ENCODE peak calls at places on chromosome 20, in seven cellular contexts. One of them, this sample, is unnamed.

GRCh38 chr20:50690979-50691584 is at the start of gene RIPOR3:
- DNase-seq in left ventricle myocardium inferior: peak
- DNase-seq in psoas muscle: peak
- DNase-seq in GM20000: no peak
- DNase-seq in nephron progenitor cell: peak
- DNase-seq in astrocyte of the spinal cord: peak
- DNase-seq in HCT116: no peak
- DNase-seq in this sample: no peak

GRCh38 chr20:10947726-10948125 is 273.9 kb upstream of the JAG1 start:
- DNase-seq in left ventricle myocardium inferior: no peak
- DNase-seq in psoas muscle: no peak
- DNase-seq in GM20000: no peak
- DNase-seq in nephron progenitor cell: no peak
- DNase-seq in astrocyte of the spinal cord: no peak
- DNase-seq in HCT116: no peak
- DNase-seq in this sample: no peak

GRCh38 chr20:54340667-54341081 is 132.8 kb downstream of the PFDN4 start:
- DNase-seq in left ventricle myocardium inferior: no peak
- DNase-seq in psoas muscle: no peak
- DNase-seq in GM20000: no peak
- DNase-seq in nephron progenitor cell: no peak
- DNase-seq in astrocyte of the spinal cord: peak
- DNase-seq in HCT116: no peak
- DNase-seq in this sample: no peak

GRCh38 chr20:62523473-62524203 is 47.8 kb upstream of the GATA5 start:
- DNase-seq in left ventricle myocardium inferior: no peak
- DNase-seq in psoas muscle: no peak
- DNase-seq in GM20000: peak
- DNase-seq in nephron progenitor cell: no peak
- DNase-seq in astrocyte of the spinal cord: no peak
- DNase-seq in HCT116: peak
- DNase-seq in this sample: peak

GRCh38 chr20:23101696-23102095 is 15.6 kb upstream of the CD93 start:
- DNase-seq in left ventricle myocardium inferior: no peak
- DNase-seq in psoas muscle: no peak
- DNase-seq in GM20000: no peak
- DNase-seq in nephron progenitor cell: no peak
- DNase-seq in astrocyte of the spinal cord: no peak
- DNase-seq in HCT116: no peak
- DNase-seq in this sample: no peak

GRCh38 chr20:22499475-22500174 is 84.7 kb downstream of the FOXA2 start:
- DNase-seq in left ventricle myocardium inferior: no peak
- DNase-seq in psoas muscle: no peak
- DNase-seq in GM20000: no peak
- DNase-seq in nephron progenitor cell: no peak
- DNase-seq in astrocyte of the spinal cord: no peak
- DNase-seq in HCT116: no peak
- DNase-seq in this sample: no peak

GRCh38 chr20:62065669-62066338 is at the start of gene TAF4:
- DNase-seq in left ventricle myocardium inferior: peak
- DNase-seq in psoas muscle: peak
- DNase-seq in GM20000: peak
- DNase-seq in nephron progenitor cell: peak
- DNase-seq in astrocyte of the spinal cord: peak
- DNase-seq in HCT116: no peak
- DNase-seq in this sample: peak

GRCh38 chr20:58839474-58839874 is 11.2 kb downstream of the GNAS-AS1 start:
- DNase-seq in left ventricle myocardium inferior: no peak
- DNase-seq in psoas muscle: no peak
- DNase-seq in GM20000: peak
- DNase-seq in nephron progenitor cell: peak
- DNase-seq in astrocyte of the spinal cord: peak
- DNase-seq in HCT116: peak
- DNase-seq in this sample: no peak

GRCh38 chr20:36105731-36106226 is 48.8 kb upstream of the EPB41L1 start:
- DNase-seq in left ventricle myocardium inferior: no peak
- DNase-seq in psoas muscle: no peak
- DNase-seq in GM20000: no peak
- DNase-seq in nephron progenitor cell: no peak
- DNase-seq in astrocyte of the spinal cord: no peak
- DNase-seq in HCT116: no peak
- DNase-seq in this sample: no peak

GRCh38 chr20:20710443-20710842 is 2.0 kb downstream of the RALGAPA2 start:
- DNase-seq in left ventricle myocardium inferior: no peak
- DNase-seq in psoas muscle: no peak
- DNase-seq in GM20000: no peak
- DNase-seq in nephron progenitor cell: no peak
- DNase-seq in astrocyte of the spinal cord: no peak
- DNase-seq in HCT116: no peak
- DNase-seq in this sample: no peak

GRCh38 chr20:15155848-15156401 is 818.5 kb upstream of the FLRT3 start:
- DNase-seq in left ventricle myocardium inferior: no peak
- DNase-seq in psoas muscle: no peak
- DNase-seq in GM20000: no peak
- DNase-seq in nephron progenitor cell: no peak
- DNase-seq in astrocyte of the spinal cord: no peak
- DNase-seq in HCT116: no peak
- DNase-seq in this sample: no peak

GRCh38 chr20:37519508-37520416 is 1.3 kb upstream of the NNAT start:
- DNase-seq in left ventricle myocardium inferior: no peak
- DNase-seq in psoas muscle: no peak
- DNase-seq in GM20000: peak
- DNase-seq in nephron progenitor cell: peak
- DNase-seq in astrocyte of the spinal cord: peak
- DNase-seq in HCT116: no peak
- DNase-seq in this sample: no peak

GRCh38 chr20:51469578-51470520 is 72.7 kb downstream of the NFATC2 start:
- DNase-seq in left ventricle myocardium inferior: no peak
- DNase-seq in psoas muscle: no peak
- DNase-seq in GM20000: no peak
- DNase-seq in nephron progenitor cell: no peak
- DNase-seq in astrocyte of the spinal cord: no peak
- DNase-seq in HCT116: no peak
- DNase-seq in this sample: no peak

GRCh38 chr20:46955601-46956556 is 61.2 kb downstream of the EYA2 start:
- DNase-seq in left ventricle myocardium inferior: no peak
- DNase-seq in psoas muscle: no peak
- DNase-seq in GM20000: no peak
- DNase-seq in nephron progenitor cell: no peak
- DNase-seq in astrocyte of the spinal cord: no peak
- DNase-seq in HCT116: no peak
- DNase-seq in this sample: no peak

GRCh38 chr20:37745553-37745952 is 51.7 kb downstream of the CTNNBL1 start:
- DNase-seq in left ventricle myocardium inferior: no peak
- DNase-seq in psoas muscle: no peak
- DNase-seq in GM20000: peak
- DNase-seq in nephron progenitor cell: no peak
- DNase-seq in astrocyte of the spinal cord: no peak
- DNase-seq in HCT116: no peak
- DNase-seq in this sample: peak

GRCh38 chr20:44471481-44471882 is 4.2 kb upstream of the TTPAL start:
- DNase-seq in left ventricle myocardium inferior: no peak
- DNase-seq in psoas muscle: no peak
- DNase-seq in GM20000: no peak
- DNase-seq in nephron progenitor cell: no peak
- DNase-seq in astrocyte of the spinal cord: peak
- DNase-seq in HCT116: no peak
- DNase-seq in this sample: no peak

GRCh38 chr20:3753098-3753497 is 14.5 kb downstream of the ADISSP start:
- DNase-seq in left ventricle myocardium inferior: no peak
- DNase-seq in psoas muscle: no peak
- DNase-seq in GM20000: peak
- DNase-seq in nephron progenitor cell: peak
- DNase-seq in astrocyte of the spinal cord: peak
- DNase-seq in HCT116: peak
- DNase-seq in this sample: peak

GRCh38 chr20:51345601-51346101 is 196.9 kb downstream of the NFATC2 start:
- DNase-seq in left ventricle myocardium inferior: no peak
- DNase-seq in psoas muscle: peak
- DNase-seq in GM20000: no peak
- DNase-seq in nephron progenitor cell: no peak
- DNase-seq in astrocyte of the spinal cord: peak
- DNase-seq in HCT116: no peak
- DNase-seq in this sample: no peak

GRCh38 chr20:57654998-57655811 is 35.0 kb upstream of the ZBP1 start:
- DNase-seq in left ventricle myocardium inferior: no peak
- DNase-seq in psoas muscle: no peak
- DNase-seq in GM20000: no peak
- DNase-seq in nephron progenitor cell: no peak
- DNase-seq in astrocyte of the spinal cord: no peak
- DNase-seq in HCT116: no peak
- DNase-seq in this sample: peak

GRCh38 chr20:57653910-57654309 is 33.7 kb upstream of the ZBP1 start:
- DNase-seq in left ventricle myocardium inferior: no peak
- DNase-seq in psoas muscle: no peak
- DNase-seq in GM20000: peak
- DNase-seq in nephron progenitor cell: no peak
- DNase-seq in astrocyte of the spinal cord: no peak
- DNase-seq in HCT116: no peak
- DNase-seq in this sample: peak

GRCh38 chr20:57655812-57656161 is 35.6 kb upstream of the ZBP1 start:
- DNase-seq in left ventricle myocardium inferior: no peak
- DNase-seq in psoas muscle: no peak
- DNase-seq in GM20000: no peak
- DNase-seq in nephron progenitor cell: no peak
- DNase-seq in astrocyte of the spinal cord: no peak
- DNase-seq in HCT116: no peak
- DNase-seq in this sample: peak

GRCh38 chr20:57653546-57653900 is 33.3 kb upstream of the ZBP1 start:
- DNase-seq in left ventricle myocardium inferior: no peak
- DNase-seq in psoas muscle: no peak
- DNase-seq in GM20000: peak
- DNase-seq in nephron progenitor cell: no peak
- DNase-seq in astrocyte of the spinal cord: no peak
- DNase-seq in HCT116: no peak
- DNase-seq in this sample: peak

GRCh38 chr20:57654363-57654997 is 34.3 kb upstream of the ZBP1 start:
- DNase-seq in left ventricle myocardium inferior: no peak
- DNase-seq in psoas muscle: peak
- DNase-seq in GM20000: peak
- DNase-seq in nephron progenitor cell: peak
- DNase-seq in astrocyte of the spinal cord: peak
- DNase-seq in HCT116: peak
- DNase-seq in this sample: peak
- TF ChIP-seq CTCF in left ventricle myocardium inferior: peak
- TF ChIP-seq CTCF in psoas muscle: peak
- TF ChIP-seq CTCF in GM20000: peak
- TF ChIP-seq CTCF in nephron progenitor cell: peak
- TF ChIP-seq CTCF in astrocyte of the spinal cord: peak
- TF ChIP-seq CTCF in HCT116: peak
- TF ChIP-seq CTCF in this sample: peak

GRCh38 chr20:63582382-63583063 is 8.5 kb upstream of the HELZ2 start:
- DNase-seq in left ventricle myocardium inferior: no peak
- DNase-seq in psoas muscle: no peak
- DNase-seq in GM20000: no peak
- DNase-seq in nephron progenitor cell: no peak
- DNase-seq in astrocyte of the spinal cord: no peak
- DNase-seq in HCT116: no peak
- DNase-seq in this sample: no peak

GRCh38 chr20:63578224-63579016 is 4.4 kb upstream of the HELZ2 start:
- DNase-seq in left ventricle myocardium inferior: no peak
- DNase-seq in psoas muscle: no peak
- DNase-seq in GM20000: no peak
- DNase-seq in nephron progenitor cell: no peak
- DNase-seq in astrocyte of the spinal cord: no peak
- DNase-seq in HCT116: no peak
- DNase-seq in this sample: no peak

GRCh38 chr20:63579017-63579705 is 5.1 kb upstream of the HELZ2 start:
- DNase-seq in left ventricle myocardium inferior: no peak
- DNase-seq in psoas muscle: no peak
- DNase-seq in GM20000: no peak
- DNase-seq in nephron progenitor cell: no peak
- DNase-seq in astrocyte of the spinal cord: no peak
- DNase-seq in HCT116: no peak
- DNase-seq in this sample: no peak

GRCh38 chr20:63577317-63577894 is 3.4 kb upstream of the HELZ2 start:
- DNase-seq in left ventricle myocardium inferior: peak
- DNase-seq in psoas muscle: no peak
- DNase-seq in GM20000: no peak
- DNase-seq in nephron progenitor cell: no peak
- DNase-seq in astrocyte of the spinal cord: no peak
- DNase-seq in HCT116: no peak
- DNase-seq in this sample: no peak

GRCh38 chr20:63580796-63581461 is 6.9 kb upstream of the HELZ2 start:
- DNase-seq in left ventricle myocardium inferior: no peak
- DNase-seq in psoas muscle: no peak
- DNase-seq in GM20000: peak
- DNase-seq in nephron progenitor cell: peak
- DNase-seq in astrocyte of the spinal cord: peak
- DNase-seq in HCT116: peak
- DNase-seq in this sample: peak
- TF ChIP-seq CTCF in left ventricle myocardium inferior: peak
- TF ChIP-seq CTCF in psoas muscle: no peak
- TF ChIP-seq CTCF in GM20000: peak
- TF ChIP-seq CTCF in nephron progenitor cell: peak
- TF ChIP-seq CTCF in astrocyte of the spinal cord: peak
- TF ChIP-seq CTCF in HCT116: peak
- TF ChIP-seq CTCF in this sample: peak

GRCh38 chr20:41746635-41747034 is 128.5 kb upstream of the CHD6 start:
- DNase-seq in left ventricle myocardium inferior: no peak
- DNase-seq in psoas muscle: no peak
- DNase-seq in GM20000: no peak
- DNase-seq in nephron progenitor cell: no peak
- DNase-seq in astrocyte of the spinal cord: no peak
- DNase-seq in HCT116: no peak
- DNase-seq in this sample: no peak
- TF ChIP-seq CTCF in left ventricle myocardium inferior: no peak
- TF ChIP-seq CTCF in psoas muscle: no peak
- TF ChIP-seq CTCF in GM20000: no peak
- TF ChIP-seq CTCF in nephron progenitor cell: no peak
- TF ChIP-seq CTCF in astrocyte of the spinal cord: no peak
- TF ChIP-seq CTCF in HCT116: peak
- TF ChIP-seq CTCF in this sample: no peak

DNA sequence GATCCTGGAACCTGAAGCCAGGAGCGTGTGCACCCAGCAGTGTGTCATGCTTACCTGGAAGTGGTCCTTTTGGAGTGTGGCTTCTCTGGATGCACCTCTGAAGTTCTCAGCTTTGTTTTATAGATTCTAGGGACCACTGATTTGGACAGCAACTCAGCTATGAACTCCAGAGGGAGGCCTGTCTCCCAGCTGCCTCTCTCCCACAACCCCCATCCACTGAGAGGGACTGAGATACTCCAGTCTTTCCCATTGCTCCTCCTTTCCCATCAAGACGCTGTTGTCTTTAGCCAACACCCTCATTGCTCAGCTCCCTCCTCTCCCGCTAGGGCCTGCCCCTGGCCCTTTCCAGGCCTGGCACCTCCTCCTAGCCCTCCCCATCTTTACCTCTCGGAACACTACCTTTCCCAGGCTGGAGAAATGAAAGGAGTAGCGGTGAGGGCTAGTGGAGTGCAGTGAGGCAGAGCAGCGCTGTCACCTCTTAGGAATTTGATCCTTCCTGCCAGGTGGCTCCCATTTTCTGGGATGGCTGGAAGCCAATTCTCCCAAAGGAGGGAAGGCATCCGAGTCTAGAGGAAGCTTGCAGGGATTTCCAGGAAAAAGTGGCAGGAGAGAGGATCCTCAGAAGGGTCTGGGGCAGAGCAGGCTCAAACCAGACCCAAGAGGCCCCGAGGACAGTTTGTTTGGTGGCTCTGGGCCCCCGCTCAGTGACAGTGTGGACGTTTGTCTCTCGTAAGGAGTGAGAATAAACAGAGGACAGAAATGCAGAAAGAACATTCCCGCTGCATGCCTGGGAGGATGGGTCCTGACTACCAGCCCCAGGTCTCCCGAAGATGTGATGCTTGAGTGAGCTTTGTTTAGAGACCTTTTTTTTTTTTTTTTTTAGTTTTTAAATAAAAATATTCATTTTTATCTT is at the start of gene LRRN4:
- DNase-seq in left ventricle myocardium inferior: no peak
- DNase-seq in psoas muscle: no peak
- DNase-seq in GM20000: no peak
- DNase-seq in nephron progenitor cell: peak
- DNase-seq in astrocyte of the spinal cord: no peak
- DNase-seq in HCT116: peak
- DNase-seq in this sample: no peak
- TF ChIP-seq CTCF in left ventricle myocardium inferior: no peak
- TF ChIP-seq CTCF in psoas muscle: no peak
- TF ChIP-seq CTCF in GM20000: no peak
- TF ChIP-seq CTCF in nephron progenitor cell: no peak
- TF ChIP-seq CTCF in astrocyte of the spinal cord: no peak
- TF ChIP-seq CTCF in HCT116: no peak
- TF ChIP-seq CTCF in this sample: no peak

This sample was measured in GM10248.